ENCODE peak calls at places on chromosome 10, in five cellular contexts. One of them, this sample, is unnamed.

GRCh38 chr10:70320751-70321150 is 36.9 kb upstream of the NPFFR1 start:
- DNase-seq in prostate gland: no peak
- DNase-seq in activated B cell treated with CpG ODN at 0.5 μM for 24 hours: no peak
- DNase-seq in uterus: no peak
- DNase-seq in AG09309: no peak
- DNase-seq in this sample: no peak

GRCh38 chr10:96044686-96045085 is 1.3 kb downstream of the CCNJ start:
- DNase-seq in AG09309: peak; percentile 48
- DNase-seq in uterus: no peak
- DNase-seq in activated B cell treated with CpG ODN at 0.5 μM for 24 hours: no peak
- DNase-seq in prostate gland: no peak
- DNase-seq in this sample: no peak

GRCh38 chr10:70169661-70170364 is 501 bp downstream of the SAR1A start:
- DNase-seq in prostate gland: no peak
- DNase-seq in activated B cell treated with CpG ODN at 0.5 μM for 24 hours: no peak
- DNase-seq in AG09309: no peak
- DNase-seq in uterus: no peak
- DNase-seq in this sample: no peak

GRCh38 chr10:73887038-73888015 is 13.0 kb upstream of the CAMK2G start:
- DNase-seq in uterus: peak; percentile 74
- DNase-seq in AG09309: peak; percentile 71
- DNase-seq in prostate gland: peak; percentile 85
- DNase-seq in activated B cell treated with CpG ODN at 0.5 μM for 24 hours: no peak
- DNase-seq in this sample: no peak

GRCh38 chr10:58050575-58050974 is 217.1 kb downstream of the IPMK start:
- DNase-seq in AG09309: no peak
- DNase-seq in activated B cell treated with CpG ODN at 0.5 μM for 24 hours: no peak
- DNase-seq in prostate gland: no peak
- DNase-seq in uterus: no peak
- DNase-seq in this sample: no peak

GRCh38 chr10:3873728-3874461 is 88.9 kb upstream of the KLF6 start:
- DNase-seq in prostate gland: no peak
- DNase-seq in AG09309: no peak
- DNase-seq in activated B cell treated with CpG ODN at 0.5 μM for 24 hours: no peak
- DNase-seq in uterus: no peak
- DNase-seq in this sample: no peak

GRCh38 chr10:28072573-28072972 is 73.7 kb upstream of the ODAD2 start:
- DNase-seq in activated B cell treated with CpG ODN at 0.5 μM for 24 hours: no peak
- DNase-seq in uterus: no peak
- DNase-seq in AG09309: no peak
- DNase-seq in prostate gland: no peak
- DNase-seq in this sample: no peak

GRCh38 chr10:27861781-27862180 is 116.2 kb upstream of the MKX start:
- DNase-seq in activated B cell treated with CpG ODN at 0.5 μM for 24 hours: no peak
- DNase-seq in AG09309: no peak
- DNase-seq in uterus: no peak
- DNase-seq in prostate gland: no peak
- DNase-seq in this sample: no peak

GRCh38 chr10:24446739-24447138 is 237.8 kb downstream of the KIAA1217 start:
- DNase-seq in prostate gland: no peak
- DNase-seq in activated B cell treated with CpG ODN at 0.5 μM for 24 hours: no peak
- DNase-seq in AG09309: no peak
- DNase-seq in uterus: no peak
- DNase-seq in this sample: no peak

GRCh38 chr10:110269641-110270318 is 34.9 kb downstream of the SMNDC1 start:
- DNase-seq in prostate gland: peak; percentile 12
- DNase-seq in uterus: no peak
- DNase-seq in AG09309: no peak
- DNase-seq in activated B cell treated with CpG ODN at 0.5 μM for 24 hours: no peak
- DNase-seq in this sample: no peak

GRCh38 chr10:131200856-131201470 is 110.6 kb downstream of the TCERG1L start:
- DNase-seq in prostate gland: no peak
- DNase-seq in uterus: peak; percentile 1
- DNase-seq in AG09309: no peak
- DNase-seq in activated B cell treated with CpG ODN at 0.5 μM for 24 hours: no peak
- DNase-seq in this sample: no peak

GRCh38 chr10:100697070-100697469 is 48.3 kb upstream of the PAX2 start:
- DNase-seq in activated B cell treated with CpG ODN at 0.5 μM for 24 hours: no peak
- DNase-seq in uterus: no peak
- DNase-seq in AG09309: peak; percentile 8
- DNase-seq in prostate gland: no peak
- DNase-seq in this sample: no peak

GRCh38 chr10:14247650-14248258 is 83.0 kb downstream of the FRMD4A start:
- DNase-seq in activated B cell treated with CpG ODN at 0.5 μM for 24 hours: no peak
- DNase-seq in prostate gland: no peak
- DNase-seq in AG09309: no peak
- DNase-seq in uterus: no peak
- DNase-seq in this sample: no peak

GRCh38 chr10:33612551-33612950 is 278.1 kb upstream of the NRP1 start:
- DNase-seq in activated B cell treated with CpG ODN at 0.5 μM for 24 hours: no peak
- DNase-seq in prostate gland: no peak
- DNase-seq in uterus: no peak
- DNase-seq in AG09309: peak; percentile 72
- DNase-seq in this sample: no peak

GRCh38 chr10:36779238-36779846 is 346.1 kb upstream of the ANKRD30A start:
- DNase-seq in AG09309: peak; percentile 62
- DNase-seq in uterus: peak; percentile 19
- DNase-seq in prostate gland: no peak
- DNase-seq in activated B cell treated with CpG ODN at 0.5 μM for 24 hours: no peak
- DNase-seq in this sample: no peak

GRCh38 chr10:7895699-7896090 is 77.4 kb downstream of the TAF3 start:
- DNase-seq in activated B cell treated with CpG ODN at 0.5 μM for 24 hours: no peak
- DNase-seq in prostate gland: no peak
- DNase-seq in AG09309: no peak
- DNase-seq in uterus: no peak
- DNase-seq in this sample: no peak

GRCh38 chr10:86661161-86662025 is 6.9 kb upstream of the LDB3 start:
- DNase-seq in AG09309: no peak
- DNase-seq in uterus: no peak
- DNase-seq in prostate gland: no peak
- DNase-seq in activated B cell treated with CpG ODN at 0.5 μM for 24 hours: no peak
- DNase-seq in this sample: peak; percentile 22

GRCh38 chr10:132482090-132482489 is 55.5 kb upstream of the INPP5A start:
- DNase-seq in uterus: peak; percentile 83
- DNase-seq in prostate gland: no peak
- DNase-seq in activated B cell treated with CpG ODN at 0.5 μM for 24 hours: no peak
- DNase-seq in AG09309: peak; percentile 53
- DNase-seq in this sample: no peak

GRCh38 chr10:72759584-72759983 is 67.6 kb downstream of the MCU start:
- DNase-seq in AG09309: no peak
- DNase-seq in activated B cell treated with CpG ODN at 0.5 μM for 24 hours: no peak
- DNase-seq in uterus: no peak
- DNase-seq in prostate gland: no peak
- DNase-seq in this sample: no peak

GRCh38 chr10:85719408-85719807 is 647.2 kb downstream of the GRID1 start:
- DNase-seq in uterus: no peak
- DNase-seq in activated B cell treated with CpG ODN at 0.5 μM for 24 hours: no peak
- DNase-seq in prostate gland: no peak
- DNase-seq in AG09309: no peak
- DNase-seq in this sample: no peak

GRCh38 chr10:6221971-6222751 is 19.4 kb downstream of the PFKFB3 start:
- DNase-seq in activated B cell treated with CpG ODN at 0.5 μM for 24 hours: no peak
- DNase-seq in prostate gland: no peak
- DNase-seq in AG09309: no peak
- DNase-seq in uterus: no peak
- DNase-seq in this sample: no peak

GRCh38 chr10:51867956-51868355 is 168.6 kb upstream of the CSTF2T start:
- DNase-seq in prostate gland: no peak
- DNase-seq in AG09309: peak; percentile 67
- DNase-seq in uterus: no peak
- DNase-seq in activated B cell treated with CpG ODN at 0.5 μM for 24 hours: no peak
- DNase-seq in this sample: no peak

DNA sequence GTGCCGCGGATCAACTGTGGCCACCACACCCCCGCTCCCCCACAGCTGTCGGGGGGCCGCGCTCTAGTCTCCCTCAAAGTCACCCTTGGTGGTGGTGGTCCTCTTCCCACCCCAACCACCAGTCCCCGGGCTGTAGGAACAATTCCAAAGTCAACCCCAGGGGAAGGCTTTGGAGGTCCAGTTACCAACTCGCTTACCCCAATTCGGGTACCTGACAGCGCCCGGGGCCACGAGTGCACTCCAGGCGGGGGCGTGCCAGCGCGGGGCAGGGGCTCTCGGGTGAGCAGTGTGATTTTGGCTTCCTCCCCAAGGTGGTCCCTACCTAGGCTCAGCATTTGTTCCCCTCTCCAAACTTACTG is 584 bp upstream of the ZMIZ1 start:
- DNase-seq in activated B cell treated with CpG ODN at 0.5 μM for 24 hours: peak; percentile 45
- DNase-seq in uterus: no peak
- DNase-seq in prostate gland: no peak
- DNase-seq in AG09309: no peak
- DNase-seq in this sample: no peak
- TF ChIP-seq CTCF in activated B cell treated with CpG ODN at 0.5 μM for 24 hours: no peak
- TF ChIP-seq CTCF in uterus: no peak
- TF ChIP-seq CTCF in prostate gland: no peak
- TF ChIP-seq CTCF in AG09309: no peak
- TF ChIP-seq CTCF in this sample: no peak

GRCh38 chr10:15461353-15462108 is 90.4 kb upstream of the FAM171A1 start:
- DNase-seq in uterus: peak; percentile 33
- DNase-seq in activated B cell treated with CpG ODN at 0.5 μM for 24 hours: no peak
- DNase-seq in AG09309: peak; percentile 74
- DNase-seq in prostate gland: no peak
- DNase-seq in this sample: no peak
- TF ChIP-seq CTCF in uterus: no peak
- TF ChIP-seq CTCF in activated B cell treated with CpG ODN at 0.5 μM for 24 hours: no peak
- TF ChIP-seq CTCF in AG09309: peak; percentile 64
- TF ChIP-seq CTCF in prostate gland: peak; percentile 7
- TF ChIP-seq CTCF in this sample: no peak

GRCh38 chr10:62180677-62181076 is 88.0 kb downstream of the RTKN2 start:
- DNase-seq in activated B cell treated with CpG ODN at 0.5 μM for 24 hours: no peak
- DNase-seq in uterus: no peak
- DNase-seq in prostate gland: no peak
- DNase-seq in AG09309: no peak
- DNase-seq in this sample: no peak
- TF ChIP-seq CTCF in activated B cell treated with CpG ODN at 0.5 μM for 24 hours: no peak
- TF ChIP-seq CTCF in uterus: no peak
- TF ChIP-seq CTCF in prostate gland: no peak
- TF ChIP-seq CTCF in AG09309: no peak
- TF ChIP-seq CTCF in this sample: no peak

DNA sequence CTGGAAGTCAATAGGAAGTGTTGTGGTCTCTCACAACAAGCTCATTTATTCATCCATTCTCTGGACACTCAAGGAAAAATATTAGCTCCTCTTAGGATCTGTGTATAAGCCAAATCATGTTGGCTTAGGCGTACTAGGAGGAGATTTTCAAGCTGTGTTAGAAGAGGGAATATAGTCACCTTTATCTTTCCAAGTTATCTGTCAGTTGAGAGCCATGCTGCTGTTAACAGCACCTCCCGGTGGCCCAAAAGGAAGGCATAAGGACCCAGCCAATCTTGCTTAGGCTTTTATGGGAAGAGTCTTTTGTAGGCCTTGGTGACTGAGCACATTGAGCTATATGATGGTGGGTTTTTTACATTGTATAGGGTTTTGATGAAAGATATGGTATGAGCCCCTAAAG is 220.0 kb downstream of the LRMDA start:
- DNase-seq in uterus: no peak
- DNase-seq in activated B cell treated with CpG ODN at 0.5 μM for 24 hours: no peak
- DNase-seq in prostate gland: no peak
- DNase-seq in AG09309: no peak
- DNase-seq in this sample: no peak
- TF ChIP-seq CTCF in uterus: no peak
- TF ChIP-seq CTCF in activated B cell treated with CpG ODN at 0.5 μM for 24 hours: no peak
- TF ChIP-seq CTCF in prostate gland: peak; percentile 6
- TF ChIP-seq CTCF in AG09309: no peak
- TF ChIP-seq CTCF in this sample: no peak

DNA sequence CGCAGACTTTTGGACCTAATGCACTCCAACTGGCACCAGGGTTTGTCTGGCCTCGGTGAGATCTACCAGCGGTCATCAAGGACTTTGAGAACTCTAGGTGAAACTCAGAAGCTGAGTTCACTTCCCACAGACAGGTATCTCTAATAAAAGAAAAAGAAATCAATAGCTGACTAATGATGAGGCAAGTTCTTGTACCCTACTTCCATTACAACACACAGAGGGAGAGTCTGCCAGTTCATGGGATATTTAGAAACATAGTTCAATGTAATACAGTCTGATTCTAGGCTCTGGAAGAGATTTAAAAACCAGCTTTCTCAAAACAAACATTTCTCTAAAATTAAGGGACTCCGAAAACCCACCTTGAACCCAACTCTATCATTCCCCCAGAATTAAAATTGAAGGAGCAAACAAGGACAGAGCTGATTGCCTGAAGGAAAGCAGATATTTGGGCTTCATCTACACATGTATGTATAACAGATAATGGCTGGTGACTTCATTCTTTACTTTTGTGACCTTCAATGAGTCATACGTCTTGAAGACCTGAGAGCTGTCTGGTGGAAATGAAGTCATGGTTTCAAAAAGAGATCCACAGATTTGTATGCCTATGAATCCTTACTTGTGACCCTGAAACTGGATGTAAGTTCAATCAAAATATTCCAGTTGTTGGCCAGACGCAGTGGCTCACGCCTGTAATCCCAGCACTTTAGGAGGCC is 2.7 kb upstream of the PNLIPRP1 start:
- DNase-seq in prostate gland: no peak
- DNase-seq in activated B cell treated with CpG ODN at 0.5 μM for 24 hours: no peak
- DNase-seq in AG09309: no peak
- DNase-seq in uterus: no peak
- DNase-seq in this sample: no peak
- TF ChIP-seq CTCF in prostate gland: no peak
- TF ChIP-seq CTCF in activated B cell treated with CpG ODN at 0.5 μM for 24 hours: no peak
- TF ChIP-seq CTCF in AG09309: no peak
- TF ChIP-seq CTCF in uterus: no peak
- TF ChIP-seq CTCF in this sample: no peak

GRCh38 chr10:49616421-49617230 is 2.8 kb downstream of the CHAT start:
- DNase-seq in prostate gland: no peak
- DNase-seq in uterus: no peak
- DNase-seq in AG09309: no peak
- DNase-seq in activated B cell treated with CpG ODN at 0.5 μM for 24 hours: no peak
- DNase-seq in this sample: peak; percentile 37
- TF ChIP-seq CTCF in prostate gland: no peak
- TF ChIP-seq CTCF in uterus: no peak
- TF ChIP-seq CTCF in AG09309: no peak
- TF ChIP-seq CTCF in activated B cell treated with CpG ODN at 0.5 μM for 24 hours: no peak
- TF ChIP-seq CTCF in this sample: no peak

DNA sequence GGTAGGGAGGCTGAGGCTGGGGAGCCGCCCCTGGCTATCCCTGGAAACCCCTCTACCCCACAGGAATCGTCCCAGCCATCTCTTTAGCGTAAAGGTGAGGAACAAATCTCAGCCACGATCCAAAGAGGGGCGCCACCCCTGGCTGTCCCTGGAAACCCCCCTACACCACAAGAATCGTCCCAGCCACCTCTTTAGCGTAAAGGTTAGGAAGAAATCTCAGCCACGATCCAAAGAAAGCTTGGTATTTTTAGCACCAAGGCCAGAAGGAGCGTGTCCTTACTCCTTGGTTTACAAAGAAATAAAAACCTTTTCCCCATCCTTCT is 757 bp upstream of the TSPAN14 start:
- DNase-seq in AG09309: no peak
- DNase-seq in activated B cell treated with CpG ODN at 0.5 μM for 24 hours: no peak
- DNase-seq in uterus: no peak
- DNase-seq in prostate gland: no peak
- DNase-seq in this sample: no peak
- TF ChIP-seq CTCF in AG09309: no peak
- TF ChIP-seq CTCF in activated B cell treated with CpG ODN at 0.5 μM for 24 hours: no peak
- TF ChIP-seq CTCF in uterus: no peak
- TF ChIP-seq CTCF in prostate gland: no peak
- TF ChIP-seq CTCF in this sample: no peak